ENCODE peak calls at places on chromosomes 16 and 17, in seven cellular contexts. P is activated naive CD4-positive, alpha-beta T cell; E is BJ; K is tibial nerve; A is bronchial epithelial cell; I is HuH-7.5; D is NCI-H774. S is an unnamed sample.
A peak's percentile ranks its signal among the peaks of the same experiment; 100 is the strongest.

GRCh38 chr16:4515611-4516233 is 22.9 kb downstream of the CDIP1 start:
- DNase-seq in D (no peak), I (no peak), E (no peak), P (no peak), A (no peak), K (no peak), S (no peak)

GRCh38 chr17:51435641-51436091 is 175.3 kb downstream of the UTP18 start:
- DNase-seq in P (no peak), A (peak; percentile 61), I (peak; percentile 64), E (no peak), D (peak; percentile 93), K (peak; percentile 17), S (peak; percentile 38)

GRCh38 chr17:59815965-59816364 is 76.8 kb downstream of the TUBD1 start:
- DNase-seq in D (no peak), P (no peak), I (no peak), A (no peak), E (no peak), K (no peak), S (no peak)

GRCh38 chr17:78523939-78524655 is 53.1 kb downstream of the DNAH17 start:
- DNase-seq in I (no peak), K (no peak), D (no peak), P (no peak), E (no peak), A (no peak), S (no peak)

GRCh38 chr17:2755941-2756724 is 6.7 kb upstream of the CCDC92B start:
- DNase-seq in P (no peak), A (no peak), I (no peak), K (no peak), E (no peak), D (no peak), S (peak; percentile 34)

GRCh38 chr16:35182943-35183550 is 1723.6 kb downstream of the TP53TG3F start:
- DNase-seq in P (no peak), I (no peak), K (no peak), D (no peak), A (no peak), E (no peak), S (no peak)

GRCh38 chr17:59406808-59407381 is 75.4 kb downstream of the YPEL2 start:
- DNase-seq in D (peak; percentile 6), I (no peak), P (no peak), E (no peak), A (no peak), K (no peak), S (peak; percentile 58)

GRCh38 chr17:71765437-71765836 is 355.4 kb upstream of the SOX9 start:
- DNase-seq in P (no peak), K (no peak), I (no peak), D (no peak), E (no peak), A (no peak), S (no peak)

GRCh38 chr16:28107232-28107631 is 43.7 kb upstream of the GSG1L start:
- DNase-seq in E (no peak), P (no peak), D (no peak), A (peak; percentile 64), I (no peak), K (no peak), S (no peak)

GRCh38 chr16:10594312-10594950 is 14.0 kb upstream of the EMP2 start:
- DNase-seq in K (no peak), I (no peak), A (peak; percentile 97), E (no peak), P (no peak), D (peak; percentile 9), S (no peak)

GRCh38 chr17:80859004-80859941 is 132.4 kb upstream of the CHMP6 start:
- DNase-seq in K (peak; percentile 67), E (peak; percentile 60), A (peak; percentile 77), I (no peak), D (no peak), P (no peak), S (no peak)

GRCh38 chr16:82031116-82032084 is 3.7 kb upstream of the HSD17B2 start:
- DNase-seq in P (no peak), D (no peak), K (no peak), A (peak; percentile 80), I (peak; percentile 43), E (peak; percentile 41), S (no peak)

GRCh38 chr16:84360170-84360569 is 8.2 kb upstream of the ATP2C2 start:
- DNase-seq in I (no peak), E (no peak), P (no peak), K (no peak), D (no peak), A (peak; percentile 86), S (no peak)

S was measured in NCI-H1436.